ENCODE peak calls at places on chromosomes 13 and 19, in six cellular contexts. One of them, this sample, is unnamed.

GRCh38 chr13:52852444-52852843 is 4.0 kb upstream of the PCDH8 start:
- DNase-seq in osteoblast: no peak
- DNase-seq in left lung: no peak
- DNase-seq in tibial nerve: no peak
- DNase-seq in hepatocyte: no peak
- DNase-seq in thoracic aorta: no peak
- DNase-seq in this sample: no peak

GRCh38 chr13:40352385-40352778 is 314.1 kb downstream of the FOXO1 start:
- DNase-seq in left lung: no peak
- DNase-seq in tibial nerve: peak; percentile 47
- DNase-seq in thoracic aorta: peak; percentile 10
- DNase-seq in hepatocyte: no peak
- DNase-seq in osteoblast: no peak
- DNase-seq in this sample: no peak

GRCh38 chr13:32530841-32531253 is 7.7 kb downstream of the N4BP2L2 start:
- DNase-seq in tibial nerve: peak; percentile 33
- DNase-seq in left lung: no peak
- DNase-seq in hepatocyte: peak; percentile 16
- DNase-seq in osteoblast: peak; percentile 64
- DNase-seq in thoracic aorta: no peak
- DNase-seq in this sample: no peak

GRCh38 chr13:94568443-94568842 is 27.5 kb downstream of the TGDS start:
- DNase-seq in hepatocyte: no peak
- DNase-seq in osteoblast: no peak
- DNase-seq in left lung: no peak
- DNase-seq in tibial nerve: no peak
- DNase-seq in thoracic aorta: no peak
- DNase-seq in this sample: no peak

GRCh38 chr19:38684078-38684861 is 36.8 kb downstream of the ACTN4 start:
- DNase-seq in hepatocyte: peak; percentile 90
- DNase-seq in left lung: no peak
- DNase-seq in thoracic aorta: peak; percentile 55
- DNase-seq in osteoblast: peak; percentile 93
- DNase-seq in tibial nerve: no peak
- DNase-seq in this sample: peak; percentile 45

GRCh38 chr19:45137179-45137761 is 23.5 kb downstream of the NKPD1 start:
- DNase-seq in left lung: no peak
- DNase-seq in osteoblast: peak; percentile 82
- DNase-seq in tibial nerve: no peak
- DNase-seq in thoracic aorta: no peak
- DNase-seq in hepatocyte: no peak
- DNase-seq in this sample: peak; percentile 83

GRCh38 chr19:33715462-33715861 is 81.2 kb upstream of the KCTD15 start:
- DNase-seq in left lung: no peak
- DNase-seq in hepatocyte: no peak
- DNase-seq in tibial nerve: no peak
- DNase-seq in osteoblast: no peak
- DNase-seq in thoracic aorta: no peak
- DNase-seq in this sample: no peak

GRCh38 chr19:5679289-5680082 is 830 bp downstream of the MICOS13 start:
- DNase-seq in left lung: peak; percentile 82
- DNase-seq in tibial nerve: no peak
- DNase-seq in osteoblast: peak; percentile 87
- DNase-seq in thoracic aorta: no peak
- DNase-seq in hepatocyte: peak; percentile 19
- DNase-seq in this sample: no peak

GRCh38 chr13:78194904-78195639 is 276.4 kb upstream of the EDNRB start:
- DNase-seq in left lung: no peak
- DNase-seq in thoracic aorta: no peak
- DNase-seq in tibial nerve: no peak
- DNase-seq in hepatocyte: no peak
- DNase-seq in osteoblast: no peak
- DNase-seq in this sample: no peak

GRCh38 chr13:101449971-101450748 is 2.3 kb upstream of the ITGBL1 start:
- DNase-seq in hepatocyte: no peak
- DNase-seq in thoracic aorta: no peak
- DNase-seq in osteoblast: peak; percentile 86
- DNase-seq in tibial nerve: no peak
- DNase-seq in left lung: no peak
- DNase-seq in this sample: no peak

GRCh38 chr13:59178344-59178743 is 985.4 kb downstream of the DIAPH3 start:
- DNase-seq in hepatocyte: no peak
- DNase-seq in thoracic aorta: no peak
- DNase-seq in left lung: no peak
- DNase-seq in tibial nerve: no peak
- DNase-seq in osteoblast: peak; percentile 61
- DNase-seq in this sample: no peak

GRCh38 chr19:13411899-13412298 is 94.4 kb downstream of the CACNA1A start:
- DNase-seq in left lung: no peak
- DNase-seq in osteoblast: no peak
- DNase-seq in thoracic aorta: no peak
- DNase-seq in hepatocyte: no peak
- DNase-seq in tibial nerve: no peak
- DNase-seq in this sample: no peak

GRCh38 chr13:42652642-42653415 is 78.9 kb downstream of the TNFSF11 start:
- DNase-seq in thoracic aorta: no peak
- DNase-seq in tibial nerve: no peak
- DNase-seq in osteoblast: no peak
- DNase-seq in hepatocyte: no peak
- DNase-seq in left lung: no peak
- DNase-seq in this sample: no peak

GRCh38 chr13:22278336-22278929 is 607.6 kb downstream of the FGF9 start:
- DNase-seq in left lung: no peak
- DNase-seq in osteoblast: no peak
- DNase-seq in hepatocyte: peak; percentile 42
- DNase-seq in tibial nerve: peak; percentile 64
- DNase-seq in thoracic aorta: no peak
- DNase-seq in this sample: peak; percentile 27

DNA sequence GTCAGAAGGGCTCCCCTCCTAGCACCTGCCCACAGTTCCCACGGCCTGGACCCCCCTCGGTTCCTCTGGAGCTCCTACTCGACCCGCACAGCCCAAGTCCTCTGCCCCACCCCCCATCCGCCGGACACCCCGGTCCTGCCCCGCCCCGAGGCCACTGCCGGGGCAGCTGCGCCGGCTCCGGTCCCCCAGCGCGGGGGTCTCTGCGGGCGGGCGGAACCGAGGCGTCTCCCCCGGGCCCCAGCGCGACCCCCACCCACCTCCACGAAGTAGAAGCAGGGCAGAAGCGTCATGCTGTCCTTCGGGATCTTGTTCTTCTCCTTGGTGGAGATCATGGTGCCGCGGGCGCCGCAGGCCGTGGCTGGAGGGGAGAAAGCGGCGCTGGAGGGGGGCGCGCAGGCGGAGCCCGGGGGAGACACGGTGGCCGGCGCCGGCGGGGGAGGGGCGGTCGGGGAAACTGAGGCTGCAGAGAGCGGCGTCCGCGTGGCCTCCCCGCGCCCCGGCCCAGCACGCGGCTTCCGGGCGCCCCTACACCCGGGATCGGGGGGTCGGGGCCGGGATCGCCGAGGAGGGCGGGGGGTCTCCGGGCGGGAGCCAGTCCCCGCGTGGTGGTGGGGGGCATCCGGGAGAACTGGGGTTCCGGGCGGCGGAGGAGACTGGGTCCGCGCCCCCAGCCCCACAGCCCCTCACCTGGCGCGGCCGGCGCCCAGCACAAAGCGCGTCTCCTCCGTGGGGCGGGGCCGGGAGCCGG is at the start of gene PLPPR3:
- DNase-seq in hepatocyte: peak; percentile 44
- DNase-seq in left lung: peak; percentile 74
- DNase-seq in tibial nerve: no peak
- DNase-seq in osteoblast: peak; percentile 95
- DNase-seq in thoracic aorta: no peak
- DNase-seq in this sample: no peak
- H3K4me3 ChIP-seq in hepatocyte: peak within 1 kb of the TSS; percentile 67
- H3K4me3 ChIP-seq in left lung: peak within 1 kb of the TSS; percentile 35
- H3K4me3 ChIP-seq in tibial nerve: no peak within 1 kb of the TSS
- H3K4me3 ChIP-seq in osteoblast: peak within 1 kb of the TSS; percentile 54
- H3K4me3 ChIP-seq in thoracic aorta: peak within 1 kb of the TSS; percentile 53
- H3K4me3 ChIP-seq in this sample: no peak within 1 kb of the TSS

GRCh38 chr19:28555317-28555716 is 657.6 kb downstream of the UQCRFS1 start:
- DNase-seq in tibial nerve: no peak
- DNase-seq in left lung: no peak
- DNase-seq in osteoblast: no peak
- DNase-seq in thoracic aorta: no peak
- DNase-seq in hepatocyte: no peak
- DNase-seq in this sample: no peak

GRCh38 chr19:28556371-28556770 is 656.6 kb downstream of the UQCRFS1 start:
- DNase-seq in left lung: no peak
- DNase-seq in osteoblast: no peak
- DNase-seq in thoracic aorta: no peak
- DNase-seq in tibial nerve: no peak
- DNase-seq in hepatocyte: no peak
- DNase-seq in this sample: no peak

GRCh38 chr19:28563964-28564914 is 648.7 kb downstream of the UQCRFS1 start:
- DNase-seq in hepatocyte: no peak
- DNase-seq in thoracic aorta: no peak
- DNase-seq in left lung: no peak
- DNase-seq in tibial nerve: no peak
- DNase-seq in osteoblast: no peak
- DNase-seq in this sample: no peak

GRCh38 chr19:28558783-28559182 is 654.2 kb downstream of the UQCRFS1 start:
- DNase-seq in left lung: no peak
- DNase-seq in hepatocyte: no peak
- DNase-seq in thoracic aorta: no peak
- DNase-seq in tibial nerve: no peak
- DNase-seq in osteoblast: no peak
- DNase-seq in this sample: no peak

GRCh38 chr19:28560786-28561185 is 652.2 kb downstream of the UQCRFS1 start:
- DNase-seq in hepatocyte: no peak
- DNase-seq in tibial nerve: no peak
- DNase-seq in osteoblast: no peak
- DNase-seq in left lung: no peak
- DNase-seq in thoracic aorta: no peak
- DNase-seq in this sample: no peak
- TF ChIP-seq CTCF in hepatocyte: no peak
- TF ChIP-seq CTCF in tibial nerve: no peak
- TF ChIP-seq CTCF in osteoblast: no peak
- TF ChIP-seq CTCF in left lung: no peak
- TF ChIP-seq CTCF in thoracic aorta: no peak
- TF ChIP-seq CTCF in this sample: no peak

GRCh38 chr13:20679879-20680278 is 23.6 kb upstream of the IL17D start:
- DNase-seq in thoracic aorta: no peak
- DNase-seq in tibial nerve: no peak
- DNase-seq in osteoblast: no peak
- DNase-seq in hepatocyte: no peak
- DNase-seq in left lung: no peak
- DNase-seq in this sample: no peak
- H3K4me3 ChIP-seq in thoracic aorta: no peak overlapping the region
- H3K4me3 ChIP-seq in tibial nerve: no peak overlapping the region
- H3K4me3 ChIP-seq in osteoblast: no peak overlapping the region
- H3K4me3 ChIP-seq in hepatocyte: no peak overlapping the region
- H3K4me3 ChIP-seq in left lung: no peak overlapping the region
- H3K4me3 ChIP-seq in this sample: no peak overlapping the region

GRCh38 chr13:26813626-26814348 is 53.2 kb upstream of the GPR12 start:
- DNase-seq in tibial nerve: no peak
- DNase-seq in osteoblast: peak; percentile 65
- DNase-seq in left lung: no peak
- DNase-seq in thoracic aorta: no peak
- DNase-seq in hepatocyte: no peak
- DNase-seq in this sample: no peak
- TF ChIP-seq CTCF in tibial nerve: no peak
- TF ChIP-seq CTCF in osteoblast: no peak
- TF ChIP-seq CTCF in left lung: no peak
- TF ChIP-seq CTCF in thoracic aorta: no peak
- TF ChIP-seq CTCF in hepatocyte: no peak
- TF ChIP-seq CTCF in this sample: no peak

GRCh38 chr19:11577451-11578341 is at the start of gene ACP5:
- DNase-seq in tibial nerve: no peak
- DNase-seq in thoracic aorta: no peak
- DNase-seq in osteoblast: peak; percentile 74
- DNase-seq in left lung: no peak
- DNase-seq in hepatocyte: no peak
- DNase-seq in this sample: no peak

GRCh38 chr19:11576186-11576585 is 1.3 kb downstream of the ACP5 start:
- DNase-seq in hepatocyte: no peak
- DNase-seq in left lung: peak; percentile 78
- DNase-seq in osteoblast: peak; percentile 18
- DNase-seq in thoracic aorta: no peak
- DNase-seq in tibial nerve: no peak
- DNase-seq in this sample: no peak

GRCh38 chr19:11581740-11582139 is 4.3 kb upstream of the ACP5 start:
- DNase-seq in hepatocyte: no peak
- DNase-seq in tibial nerve: no peak
- DNase-seq in osteoblast: peak; percentile 91
- DNase-seq in thoracic aorta: no peak
- DNase-seq in left lung: no peak
- DNase-seq in this sample: peak; percentile 96

GRCh38 chr19:11580665-11581418 is 3.4 kb upstream of the ACP5 start:
- DNase-seq in left lung: no peak
- DNase-seq in osteoblast: peak; percentile 87
- DNase-seq in tibial nerve: no peak
- DNase-seq in thoracic aorta: no peak
- DNase-seq in hepatocyte: no peak
- DNase-seq in this sample: no peak

GRCh38 chr19:11578342-11579142 is 1.1 kb upstream of the ACP5 start:
- DNase-seq in tibial nerve: peak; percentile 52
- DNase-seq in left lung: peak; percentile 88
- DNase-seq in thoracic aorta: no peak
- DNase-seq in hepatocyte: peak; percentile 55
- DNase-seq in osteoblast: peak; percentile 65
- DNase-seq in this sample: no peak
- H3K4me3 ChIP-seq in tibial nerve: no peak overlapping the region
- H3K4me3 ChIP-seq in left lung: peak overlapping the region; percentile 56
- H3K4me3 ChIP-seq in thoracic aorta: peak overlapping the region; percentile 67
- H3K4me3 ChIP-seq in hepatocyte: no peak overlapping the region
- H3K4me3 ChIP-seq in osteoblast: peak overlapping the region; percentile 39
- H3K4me3 ChIP-seq in this sample: peak overlapping the region; percentile 73

GRCh38 chr13:37392389-37392788 is 206.2 kb downstream of the POSTN start:
- DNase-seq in left lung: no peak
- DNase-seq in tibial nerve: no peak
- DNase-seq in osteoblast: no peak
- DNase-seq in hepatocyte: no peak
- DNase-seq in thoracic aorta: no peak
- DNase-seq in this sample: no peak
- TF ChIP-seq CTCF in left lung: no peak
- TF ChIP-seq CTCF in tibial nerve: no peak
- TF ChIP-seq CTCF in osteoblast: no peak
- TF ChIP-seq CTCF in hepatocyte: no peak
- TF ChIP-seq CTCF in thoracic aorta: no peak
- TF ChIP-seq CTCF in this sample: no peak

This sample was measured in GM12864.